ENCODE peak calls at places on chromosomes 11 and 22, in ten cellular contexts. S, U, Y, Z, H, Q, J, P, C and R are unnamed samples.

GRCh38 chr11:47060807-47061206 is 115.9 kb downstream of the ARFGAP2 start:
- DNase-seq in P (no peak), S (peak), Z (no peak), Q (peak), U (no peak), Y (peak), H (no peak), J (peak), C (peak), R (no peak)

GRCh38 chr22:27228771-27229170 is 571.4 kb downstream of the MIAT start:
- DNase-seq in Y (peak), J (no peak), Z (no peak), S (no peak), Q (no peak), C (no peak), P (no peak), H (no peak), U (no peak), R (no peak)

GRCh38 chr11:19326499-19326898 is 85.8 kb upstream of the E2F8 start:
- DNase-seq in Y (no peak), S (peak), U (peak), H (no peak), Z (no peak), P (no peak), J (no peak), C (peak), Q (peak), R (no peak)

GRCh38 chr11:117805048-117805447 is 8.0 kb upstream of the DSCAML1 start:
- DNase-seq in Y (no peak), S (no peak), Q (no peak), H (no peak), Z (no peak), U (no peak), P (no peak), J (no peak), C (no peak), R (no peak)

GRCh38 chr11:36372101-36372767 is 76.1 kb downstream of the PRR5L start:
- DNase-seq in H (no peak), Y (no peak), U (peak), S (peak), Q (peak), Z (no peak), J (no peak), P (no peak), C (peak), R (no peak)

GRCh38 chr11:8384199-8384821 is 120.6 kb upstream of the LMO1 start:
- DNase-seq in Z (no peak), P (no peak), S (peak), U (peak), H (no peak), Y (peak), Q (peak), C (peak), J (peak), R (no peak)

GRCh38 chr11:97938789-97939188 is 1082.0 kb upstream of the CNTN5 start:
- DNase-seq in C (no peak), S (no peak), H (no peak), Y (peak), J (no peak), Z (no peak), P (no peak), U (no peak), Q (no peak), R (no peak)

GRCh38 chr11:8684600-8685290 is 2.2 kb downstream of the RPL27A start:
- DNase-seq in U (no peak), J (no peak), Y (no peak), Q (no peak), Z (no peak), C (no peak), H (no peak), S (no peak), P (no peak), R (no peak)

GRCh38 chr11:111387318-111387863 is 8.3 kb upstream of the POU2AF1 start:
- DNase-seq in Q (no peak), C (no peak), J (no peak), Y (no peak), H (no peak), S (no peak), U (no peak), Z (no peak), P (no peak), R (no peak)

GRCh38 chr11:30917859-30918478 is 331.8 kb upstream of the MPPED2 start:
- DNase-seq in J (peak), Z (no peak), C (peak), U (no peak), Q (peak), P (no peak), S (peak), H (no peak), Y (peak), R (peak)

GRCh38 chr11:103591554-103591953 is 444.9 kb upstream of the DDI1 start:
- DNase-seq in Z (no peak), U (no peak), P (no peak), Q (no peak), Y (no peak), C (no peak), H (no peak), J (no peak), S (no peak), R (no peak)

GRCh38 chr11:27205269-27205668 is 157.7 kb downstream of the CCDC34 start:
- DNase-seq in H (no peak), S (peak), U (no peak), Z (no peak), Y (no peak), C (no peak), J (no peak), Q (no peak), P (no peak), R (no peak)

GRCh38 chr11:118610773-118611432 is 3.5 kb downstream of the PHLDB1 start:
- DNase-seq in U (peak), P (no peak), J (peak), Z (peak), Y (peak), S (peak), Q (peak), H (peak), C (peak), R (peak)

GRCh38 chr22:50473088-50473487 is 1.7 kb downstream of the SBF1 start:
- DNase-seq in Q (no peak), Y (peak), C (no peak), J (peak), S (no peak), U (no peak), P (no peak), H (peak), Z (peak), R (no peak)

GRCh38 chr11:69210660-69211035 is 54.9 kb downstream of the SMIM38 start:
- DNase-seq in S (no peak), Z (no peak), P (no peak), C (no peak), H (no peak), U (peak), Y (no peak), J (no peak), Q (no peak), R (no peak)

GRCh38 chr22:19731361-19731725 is 8.0 kb downstream of the GP1BB start:
- DNase-seq in Z (no peak), S (no peak), J (no peak), U (no peak), Q (no peak), C (no peak), P (no peak), Y (no peak), H (no peak), R (no peak)

GRCh38 chr11:102438311-102439062 is 14.1 kb downstream of the TMEM123 start:
- DNase-seq in Y (no peak), J (no peak), Z (peak), S (no peak), P (no peak), U (no peak), H (peak), Q (no peak), C (no peak), R (no peak)

GRCh38 chr11:69425895-69426544 is 55.4 kb upstream of the LINC01488 start:
- DNase-seq in H (no peak), U (peak), J (no peak), C (no peak), Z (no peak), P (no peak), S (no peak), Y (no peak), Q (no peak), R (no peak)

GRCh38 chr11:19370100-19370861 is 129.5 kb upstream of the E2F8 start:
- DNase-seq in Z (no peak), C (peak), U (no peak), P (no peak), Q (peak), Y (no peak), S (peak), J (no peak), H (no peak), R (no peak)

GRCh38 chr22:34639911-34640310 is 426.0 kb upstream of the ISX start:
- DNase-seq in J (no peak), P (no peak), Q (no peak), Y (no peak), S (no peak), Z (no peak), H (no peak), U (no peak), C (no peak), R (no peak)

GRCh38 chr11:117815262-117815803 is 9.2 kb downstream of the FXYD2 start:
- DNase-seq in Y (no peak), Z (peak), S (no peak), U (peak), H (peak), C (no peak), P (no peak), J (peak), Q (no peak), R (peak)

GRCh38 chr11:101346591-101346990 is 217.0 kb upstream of the PGR start:
- DNase-seq in H (no peak), J (no peak), S (peak), P (no peak), Z (no peak), U (no peak), Q (no peak), C (peak), Y (no peak), R (no peak)

GRCh38 chr22:46769191-46769675 is 6.8 kb downstream of the TBC1D22A start:
- DNase-seq in Z (no peak), J (peak), C (no peak), H (no peak), P (no peak), U (no peak), Q (no peak), S (no peak), Y (no peak), R (peak)

GRCh38 chr22:35198738-35199137 is 58.6 kb upstream of the HMGXB4 start:
- DNase-seq in H (no peak), S (no peak), J (peak), Z (no peak), P (no peak), U (no peak), Q (no peak), Y (no peak), C (no peak), R (no peak)

GRCh38 chr22:21074092-21074715 is 28.5 kb downstream of the LRRC74B start:
- DNase-seq in S (peak), P (no peak), U (peak), H (no peak), C (peak), Q (peak), Y (no peak), Z (no peak), J (no peak), R (no peak)

GRCh38 chr11:91248199-91248807 is 976.3 kb upstream of the FAT3 start:
- DNase-seq in S (no peak), H (no peak), Z (no peak), Q (peak), Y (peak), C (peak), J (peak), U (no peak), P (no peak), R (no peak)

GRCh38 chr11:67167715-67168114 is 48.7 kb downstream of the KDM2A start:
- DNase-seq in H (no peak), U (no peak), J (no peak), P (no peak), Q (no peak), S (no peak), C (no peak), Z (no peak), Y (no peak), R (no peak)

GRCh38 chr11:120649316-120649715 is 137.8 kb downstream of the GRIK4 start:
- DNase-seq in H (no peak), S (no peak), P (no peak), Q (no peak), U (no peak), J (no peak), Z (no peak), C (no peak), Y (no peak), R (no peak)

GRCh38 chr22:17172172-17172833 is 13.2 kb upstream of the HDHD5 start:
- DNase-seq in J (no peak), C (no peak), P (no peak), Y (peak), S (no peak), Q (no peak), Z (no peak), U (no peak), H (no peak), R (no peak)

GRCh38 chr11:109071712-109072524 is 350.1 kb upstream of the C11orf87 start:
- DNase-seq in C (peak), P (no peak), Q (peak), J (no peak), U (peak), H (no peak), S (peak), Z (no peak), Y (no peak), R (no peak)

GRCh38 chr11:62427630-62428233 is 8.9 kb downstream of the SCGB1A1 start:
- DNase-seq in J (peak), Q (peak), Y (no peak), H (no peak), Z (no peak), C (peak), U (peak), S (peak), P (no peak), R (peak)

GRCh38 chr11:87265132-87265531 is 227.4 kb downstream of the TMEM135 start:
- DNase-seq in C (peak), U (no peak), J (no peak), Y (no peak), H (no peak), Q (peak), S (peak), Z (no peak), P (no peak), R (no peak)

GRCh38 chr22:32788884-32789624 is 12.5 kb upstream of the TIMP3 start:
- DNase-seq in H (no peak), J (no peak), P (no peak), C (peak), Q (peak), Z (no peak), S (peak), Y (no peak), U (peak), R (no peak)

GRCh38 chr11:2731285-2732125 is 31.7 kb upstream of the KCNQ1OT1 start:
- DNase-seq in P (no peak), Y (no peak), H (no peak), S (no peak), C (no peak), J (no peak), U (no peak), Q (no peak), Z (no peak), R (no peak)

GRCh38 chr11:38818720-38819119 is 2220.7 kb upstream of the RAG2 start:
- DNase-seq in Z (no peak), H (no peak), U (no peak), J (no peak), C (peak), S (no peak), P (no peak), Y (no peak), Q (no peak), R (no peak)

GRCh38 chr11:86551693-86552092 is 120.7 kb downstream of the ME3 start:
- DNase-seq in Z (no peak), H (no peak), Q (no peak), S (no peak), C (no peak), Y (no peak), U (no peak), J (peak), P (no peak), R (no peak)

GRCh38 chr22:47837703-47838102 is 1075.3 kb downstream of the TBC1D22A start:
- DNase-seq in U (no peak), S (peak), H (no peak), C (peak), Z (no peak), Q (peak), Y (peak), P (no peak), J (peak), R (no peak)
- TF ChIP-seq CTCF in U (peak), S (peak), H (no peak), C (peak), Z (no peak), Q (no peak), Y (peak), P (peak), J (peak), R (no peak)

GRCh38 chr11:44464741-44465140 is 100.7 kb upstream of the CD82 start:
- DNase-seq in P (no peak), U (peak), C (peak), Z (no peak), J (peak), Y (peak), H (no peak), Q (no peak), S (no peak), R (no peak)
- TF ChIP-seq CTCF in P (peak), U (no peak), C (no peak), Z (no peak), J (no peak), Y (peak), H (no peak), Q (no peak), S (no peak), R (no peak)

GRCh38 chr11:77750757-77751156 is 69.8 kb downstream of the RSF1 start:
- DNase-seq in P (no peak), H (no peak), Y (no peak), Z (no peak), C (no peak), J (no peak), S (no peak), Q (no peak), U (no peak), R (no peak)
- TF ChIP-seq CTCF in P (no peak), H (no peak), Y (no peak), Z (no peak), C (no peak), J (no peak), S (no peak), Q (no peak), U (no peak), R (no peak)

DNA sequence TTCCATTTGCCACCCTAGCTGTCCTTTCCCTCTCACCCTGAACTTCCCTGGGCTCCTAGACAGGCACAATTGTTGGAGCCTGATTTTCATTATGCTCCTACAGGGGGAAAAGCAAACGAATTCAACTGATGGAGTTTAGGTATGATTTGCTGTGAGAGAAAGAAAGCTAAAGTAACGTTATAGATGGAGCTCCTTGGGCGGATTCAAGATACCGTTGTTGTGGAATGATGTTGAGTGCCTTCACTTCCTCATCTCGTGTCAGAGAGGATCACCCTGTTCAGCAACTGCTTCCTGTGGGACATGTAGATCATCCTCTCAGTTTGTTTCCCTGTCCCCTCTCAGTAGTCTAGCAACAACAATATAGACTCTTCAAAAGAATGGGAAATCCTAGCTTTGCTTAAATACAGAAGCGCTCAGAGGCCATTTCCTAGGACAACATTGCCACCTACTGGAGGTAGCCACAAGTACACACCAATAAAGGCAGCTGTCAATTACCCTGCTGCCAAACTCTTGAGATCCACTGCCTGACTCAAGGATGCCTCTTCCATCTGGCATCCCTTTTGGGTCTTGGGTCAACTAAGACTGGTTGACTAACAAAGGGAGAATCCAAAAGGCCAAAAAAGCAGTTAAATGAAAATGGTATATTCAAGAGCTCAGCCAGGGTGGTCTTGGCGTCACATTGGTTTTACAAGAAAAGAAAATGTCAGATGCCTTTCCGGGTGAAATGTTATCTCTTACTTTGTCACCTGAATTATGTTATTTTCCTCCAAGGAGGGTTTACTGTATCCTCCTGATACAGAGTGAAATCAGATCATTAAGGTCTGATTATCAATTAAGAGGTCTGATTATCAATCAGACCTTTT is 13.5 kb upstream of the DTX4 start:
- DNase-seq in J (peak), Y (peak), C (peak), U (no peak), S (peak), Q (peak), P (no peak), H (peak), Z (peak), R (peak)
- TF ChIP-seq CTCF in J (peak), Y (peak), C (peak), U (peak), S (peak), Q (peak), P (peak), H (peak), Z (peak), R (peak)

DNA sequence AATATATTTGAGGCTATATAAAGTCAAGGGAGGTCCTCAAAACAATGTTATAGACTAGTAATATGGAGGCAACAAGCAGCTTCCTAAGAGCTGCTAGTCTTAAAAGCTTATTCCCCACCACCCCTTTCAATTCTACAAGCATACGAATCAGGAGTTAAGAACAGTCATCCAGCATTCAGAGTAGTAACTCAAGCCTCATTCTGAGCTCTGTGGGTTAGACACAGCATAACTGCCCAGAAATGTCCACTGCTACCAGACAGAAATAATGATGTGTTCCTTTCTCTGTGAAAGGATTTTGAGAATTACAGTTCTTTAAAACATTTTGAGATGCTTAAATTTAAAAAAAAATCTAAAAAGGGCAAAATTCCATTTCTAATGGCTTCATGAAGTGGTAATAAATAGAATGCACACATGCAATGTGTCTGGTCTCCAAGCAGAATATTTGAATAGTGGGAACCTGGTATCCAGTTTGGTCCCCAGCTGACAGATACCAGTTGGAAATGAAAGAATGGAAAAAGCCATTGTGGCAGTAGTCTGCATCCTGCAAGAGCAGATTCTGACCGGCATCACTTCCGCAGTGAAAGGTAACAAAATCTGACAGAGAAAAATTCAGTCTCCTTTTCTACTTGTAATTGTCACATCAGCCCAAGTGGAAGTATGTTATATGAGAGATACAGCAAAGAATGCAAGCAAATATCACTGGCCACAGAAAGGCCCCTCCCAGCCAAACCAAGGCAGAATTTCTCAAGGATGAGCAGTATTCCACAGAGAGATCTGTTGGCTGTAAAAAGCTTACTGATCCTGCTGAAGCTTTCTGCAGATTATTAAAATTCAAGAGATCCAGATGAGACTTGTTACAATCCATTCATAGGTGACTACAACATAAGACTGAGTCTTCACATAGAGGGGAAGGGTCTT is 310.8 kb upstream of the PITPNB start:
- DNase-seq in H (no peak), Q (peak), Z (no peak), J (no peak), S (peak), C (peak), P (no peak), Y (no peak), U (peak), R (no peak)
- TF ChIP-seq CTCF in H (no peak), Q (no peak), Z (no peak), J (no peak), S (no peak), C (no peak), P (no peak), Y (no peak), U (no peak), R (no peak)

DNA sequence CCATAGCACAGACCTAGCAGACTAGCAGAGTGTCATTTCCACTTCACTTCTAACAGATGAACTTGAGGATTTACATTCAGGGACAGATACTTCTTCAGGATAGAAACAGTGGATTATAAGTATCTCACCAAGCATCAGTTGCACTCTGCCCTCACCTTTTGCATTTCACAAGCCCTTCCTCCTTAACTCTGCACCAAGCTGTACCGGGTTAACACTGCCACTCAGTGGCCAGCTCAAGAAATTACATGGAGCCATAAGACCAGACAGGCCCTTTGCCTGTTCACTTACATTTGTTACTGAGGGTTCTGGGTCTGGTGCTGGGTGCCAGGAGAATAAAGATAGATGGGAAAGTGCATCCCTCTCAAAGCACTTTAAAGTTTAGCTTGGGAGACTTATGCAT is 309.8 kb downstream of the SHANK2 start:
- DNase-seq in C (peak), Q (no peak), S (no peak), U (no peak), H (no peak), Y (peak), Z (no peak), P (no peak), J (peak), R (no peak)
- TF ChIP-seq CTCF in C (peak), Q (peak), S (peak), U (peak), H (no peak), Y (peak), Z (no peak), P (peak), J (peak), R (no peak)